ENCODE peak calls at places on chromosome 2, in eight cellular contexts. X, R, D, G, J, A, O and T are unnamed samples.

GRCh38 chr2:10054424-10054823 is 11.1 kb downstream of the KLF11 start:
- DNase-seq in X (no peak), O (no peak), D (no peak), A (no peak), R (no peak), J (no peak), G (no peak), T (no peak)

GRCh38 chr2:197159681-197160211 is 150.8 kb downstream of the ANKRD44 start:
- DNase-seq in O (no peak), R (peak; percentile 76), J (peak; percentile 85), A (no peak), G (no peak), D (peak; percentile 91), X (peak; percentile 28), T (peak; percentile 42)

GRCh38 chr2:235026137-235026536 is 74.3 kb downstream of the SH3BP4 start:
- DNase-seq in X (peak; percentile 62), A (no peak), R (peak; percentile 92), J (peak; percentile 86), D (peak; percentile 95), O (no peak), G (no peak), T (no peak)

GRCh38 chr2:124323321-124323720 is 298.2 kb downstream of the CNTNAP5 start:
- DNase-seq in D (peak; percentile 59), R (no peak), J (peak; percentile 33), X (no peak), A (no peak), G (no peak), O (no peak), T (peak; percentile 11)

GRCh38 chr2:39492095-39492590 is 55.1 kb upstream of the MAP4K3 start:
- DNase-seq in D (peak; percentile 96), R (peak; percentile 92), J (peak; percentile 94), G (no peak), A (no peak), O (no peak), X (peak; percentile 62), T (peak; percentile 92)

GRCh38 chr2:96353606-96354095 is 18.1 kb downstream of the NCAPH start:
- DNase-seq in R (no peak), J (peak; percentile 85), D (peak; percentile 75), X (no peak), G (no peak), A (no peak), O (no peak), T (no peak)

GRCh38 chr2:70608373-70608772 is 54.7 kb upstream of the TGFA start:
- DNase-seq in G (no peak), X (peak; percentile 36), J (no peak), R (no peak), A (no peak), D (no peak), O (no peak), T (no peak)

GRCh38 chr2:63819765-63820717 is 21.7 kb upstream of the UGP2 start:
- DNase-seq in R (no peak), X (no peak), A (no peak), O (no peak), J (peak; percentile 16), D (peak; percentile 47), G (no peak), T (peak; percentile 87)

GRCh38 chr2:239671916-239672849 is 271.4 kb upstream of the HDAC4 start:
- DNase-seq in X (no peak), G (no peak), O (no peak), A (no peak), R (no peak), J (no peak), D (no peak), T (no peak)

GRCh38 chr2:199459286-199460100 is 1.8 kb upstream of the SATB2 start:
- DNase-seq in X (peak; percentile 71), J (peak; percentile 93), G (no peak), A (no peak), O (peak; percentile 91), D (peak; percentile 97), R (peak; percentile 93), T (peak; percentile 94)